ENCODE peak calls at places on chromosomes 13 and 19, in nine cellular contexts. S is esophagus squamous epithelium, O is HCT116, L is stomach, Q is GM12891, U is uterus, R is endothelial cell of umbilical vein, H is right lobe of liver, Y is sigmoid colon. B is an unnamed sample.

GRCh38 chr13:79245937-79246574 is 160.0 kb downstream of the RBM26 start:
- DNase-seq in L (no peak), R (no peak), Y (no peak), H (no peak), U (no peak), S (no peak), O (no peak), Q (no peak), B (no peak)

GRCh38 chr13:80408270-80408669 is 67.3 kb upstream of the SPRY2 start:
- DNase-seq in H (no peak), L (no peak), O (no peak), Q (no peak), R (no peak), Y (no peak), U (no peak), S (no peak), B (no peak)

GRCh38 chr19:4719499-4719866 is 4.2 kb downstream of the DPP9 start:
- DNase-seq in R (no peak), S (no peak), O (no peak), L (no peak), Y (no peak), Q (no peak), U (no peak), H (no peak), B (no peak)

GRCh38 chr19:4443966-4444764 is 13.4 kb downstream of the UBXN6 start:
- DNase-seq in U (no peak), R (no peak), S (no peak), O (no peak), L (no peak), H (no peak), Y (no peak), Q (no peak), B (no peak)

GRCh38 chr13:94058821-94059360 is 420.6 kb downstream of the DCT start:
- DNase-seq in S (no peak), U (no peak), R (no peak), O (no peak), Q (no peak), L (no peak), H (no peak), Y (no peak), B (no peak)

GRCh38 chr13:80359459-80360297 is 18.8 kb upstream of the SPRY2 start:
- DNase-seq in Q (no peak), O (no peak), L (no peak), U (no peak), H (no peak), Y (no peak), S (no peak), R (peak; percentile 72), B (no peak)

GRCh38 chr13:72666391-72666790 is 61.0 kb downstream of the MZT1 start:
- DNase-seq in S (no peak), Q (no peak), H (no peak), R (no peak), U (no peak), O (no peak), Y (no peak), L (no peak), B (no peak)

GRCh38 chr19:39390460-39390758 is 497 bp downstream of the PAF1 start:
- DNase-seq in S (no peak), L (peak; percentile 75), H (no peak), Q (no peak), Y (peak; percentile 91), O (peak; percentile 84), R (no peak), U (peak; percentile 78), B (no peak)

GRCh38 chr19:1846517-1847205 is 1.6 kb downstream of the REXO1 start:
- DNase-seq in O (no peak), Y (no peak), S (no peak), H (no peak), L (no peak), Q (no peak), U (no peak), R (no peak), B (no peak)

GRCh38 chr19:39106201-39106600 is 19.4 kb upstream of the PAK4 start:
- DNase-seq in S (no peak), L (no peak), U (no peak), R (no peak), Y (no peak), H (no peak), Q (no peak), O (no peak), B (no peak)

GRCh38 chr19:53394522-53394973 is 401 bp upstream of the ZNF765 start:
- DNase-seq in Y (peak; percentile 80), S (no peak), R (no peak), Q (no peak), U (peak; percentile 58), O (no peak), L (peak; percentile 31), H (peak; percentile 50), B (peak; percentile 64)

GRCh38 chr19:53467138-53467502 is 413 bp upstream of the ZNF813 start:
- DNase-seq in Y (peak; percentile 62), H (no peak), Q (peak; percentile 18), O (no peak), L (no peak), U (peak; percentile 27), S (no peak), R (no peak), B (no peak)

GRCh38 chr19:6467384-6467783 is 3.3 kb downstream of the CRB3 start:
- DNase-seq in H (no peak), U (no peak), Q (no peak), L (no peak), O (no peak), R (no peak), S (no peak), Y (no peak), B (no peak)

GRCh38 chr19:2330632-2331284 is 2.3 kb downstream of the SPPL2B start:
- DNase-seq in R (no peak), Q (no peak), L (peak; percentile 74), S (no peak), U (no peak), O (no peak), Y (no peak), H (peak; percentile 69), B (no peak)

GRCh38 chr19:5694952-5695648 is 5.0 kb downstream of the RPL36 start:
- DNase-seq in H (no peak), Y (peak; percentile 61), U (no peak), Q (no peak), O (no peak), R (no peak), L (no peak), S (no peak), B (no peak)

GRCh38 chr19:45400192-45400591 is 4.7 kb downstream of the PPP1R13L start:
- DNase-seq in U (no peak), Y (no peak), Q (no peak), O (no peak), R (no peak), H (no peak), L (no peak), S (no peak), B (no peak)

GRCh38 chr13:67275351-67275989 is 45.3 kb upstream of the PCDH9 start:
- DNase-seq in S (no peak), O (no peak), L (no peak), R (no peak), U (no peak), Y (no peak), H (no peak), Q (no peak), B (no peak)

GRCh38 chr13:58843567-58843966 is 1212.0 kb downstream of the PCDH17 start:
- DNase-seq in Q (no peak), L (no peak), U (no peak), H (no peak), S (no peak), O (no peak), Y (no peak), R (no peak), B (no peak)

GRCh38 chr13:106873810-106874209 is 305.9 kb upstream of the ARGLU1 start:
- DNase-seq in S (no peak), O (no peak), R (no peak), U (no peak), Q (no peak), H (no peak), L (no peak), Y (no peak), B (no peak)

GRCh38 chr13:85521586-85521985 is 277.6 kb downstream of the SLITRK6 start:
- DNase-seq in Q (no peak), U (no peak), H (no peak), Y (no peak), O (no peak), S (no peak), R (no peak), L (no peak), B (no peak)

GRCh38 chr13:23866420-23867026 is 22.7 kb downstream of the MIPEP start:
- DNase-seq in Q (no peak), Y (no peak), H (no peak), O (no peak), U (no peak), S (no peak), R (no peak), L (no peak), B (peak; percentile 9)

GRCh38 chr13:80881495-80882482 is 540.9 kb upstream of the SPRY2 start:
- DNase-seq in H (no peak), L (no peak), Y (no peak), U (no peak), Q (no peak), O (no peak), S (no peak), R (peak; percentile 81), B (no peak)

GRCh38 chr19:10450853-10451609 is 30.7 kb downstream of the PDE4A start:
- DNase-seq in U (no peak), R (no peak), Y (no peak), S (no peak), O (no peak), L (no peak), H (no peak), Q (peak; percentile 41), B (peak; percentile 68)

GRCh38 chr19:13764101-13764807 is at the start of gene MRI1:
- DNase-seq in H (peak; percentile 87), R (peak; percentile 70), U (peak; percentile 83), Y (peak; percentile 92), L (peak; percentile 82), O (no peak), Q (peak; percentile 84), S (no peak), B (peak; percentile 63)
- TF ChIP-seq POLR2A in H (peak; percentile 27), R (peak; percentile 83), U (no peak), Y (peak; percentile 39), L (no peak), O (no peak), Q (peak; percentile 26), S (no peak), B (peak; percentile 76)

GRCh38 chr19:43462887-43463380 is 2.5 kb downstream of the LYPD3 start:
- DNase-seq in O (no peak), Y (no peak), U (no peak), R (no peak), S (no peak), H (no peak), L (no peak), Q (no peak), B (no peak)
- TF ChIP-seq POLR2A in O (no peak), Y (no peak), U (no peak), R (no peak), S (peak; percentile 12), H (no peak), L (no peak), Q (no peak), B (no peak)

GRCh38 chr19:18521692-18522123 is at the start of gene ELL:
- DNase-seq in Y (no peak), Q (no peak), L (no peak), O (no peak), S (no peak), H (no peak), R (no peak), U (no peak), B (no peak)
- TF ChIP-seq POLR2A in Y (peak; percentile 97), Q (peak; percentile 94), L (no peak), O (peak; percentile 68), S (peak; percentile 95), H (peak; percentile 97), R (peak; percentile 95), U (peak; percentile 93), B (peak; percentile 91)

GRCh38 chr13:113116206-113116800 is 6.3 kb upstream of the F10 start:
- DNase-seq in H (no peak), R (no peak), U (no peak), L (peak; percentile 11), Q (no peak), O (no peak), Y (no peak), S (no peak), B (no peak)
- TF ChIP-seq POLR2A in H (no peak), R (no peak), U (no peak), L (no peak), Q (no peak), O (no peak), Y (no peak), S (no peak), B (no peak)

B was measured in H54.